ENCODE peak calls at places on chromosomes 16 and 17, in five cellular contexts. W is SJCRH30, C is Karpas-422, T is foreskin fibroblast, F is kidney epithelial cell. M is an unnamed sample.

GRCh38 chr16:54633943-54634362 is 296.7 kb upstream of the IRX5 start:
- DNase-seq in W (peak; percentile 41), C (peak; percentile 75), T (peak; percentile 1), F (no peak), M (peak; percentile 48)

GRCh38 chr16:4733747-4734062 is 366 bp downstream of the ANKS3 start:
- DNase-seq in W (no peak), C (no peak), T (peak; percentile 14), F (no peak), M (no peak)

GRCh38 chr16:88599092-88599733 is 29.0 kb downstream of the ZC3H18 start:
- DNase-seq in W (no peak), C (no peak), T (no peak), F (no peak), M (peak; percentile 99)

GRCh38 chr17:34366051-34366450 is 3.0 kb upstream of the CCL1 start:
- DNase-seq in W (no peak), C (no peak), T (no peak), F (no peak), M (peak; percentile 79)

GRCh38 chr16:23280483-23280967 is 21.6 kb upstream of the SCNN1B start:
- DNase-seq in W (no peak), C (no peak), T (peak; percentile 29), F (peak; percentile 53), M (no peak)

GRCh38 chr17:80428363-80428762 is 13.4 kb downstream of the ENDOV start:
- DNase-seq in W (no peak), C (no peak), T (no peak), F (no peak), M (no peak)

GRCh38 chr16:72400257-72401078 is 228.5 kb upstream of the PMFBP1 start:
- DNase-seq in W (peak; percentile 42), C (peak; percentile 85), T (peak; percentile 70), F (no peak), M (peak; percentile 76)

GRCh38 chr16:59632266-59632855 is 898.2 kb upstream of the GOT2 start:
- DNase-seq in W (peak; percentile 11), C (no peak), T (peak; percentile 94), F (no peak), M (no peak)

GRCh38 chr17:62681061-62681938 is 53.8 kb downstream of the MRC2 start:
- DNase-seq in W (no peak), C (no peak), T (no peak), F (no peak), M (no peak)

GRCh38 chr16:21283521-21284289 is 5.6 kb upstream of the CRYM start:
- DNase-seq in W (no peak), C (peak; percentile 59), T (peak; percentile 82), F (no peak), M (peak; percentile 16)

GRCh38 chr17:21551081-21551881 is 141.0 kb upstream of the KCNJ18 start:
- DNase-seq in W (peak; percentile 58), C (peak; percentile 91), T (peak; percentile 95), F (peak; percentile 28), M (peak; percentile 77)

GRCh38 chr16:9383281-9383680 is 291.8 kb downstream of the HAPSTR1 start:
- DNase-seq in W (no peak), C (no peak), T (no peak), F (no peak), M (no peak)

GRCh38 chr17:44279586-44280344 is 11.8 kb upstream of the SLC4A1 start:
- DNase-seq in W (peak; percentile 78), C (no peak), T (peak; percentile 93), F (peak; percentile 86), M (peak; percentile 82)

GRCh38 chr16:30953511-30954124 is 3.9 kb upstream of the SETD1A start:
- DNase-seq in W (peak; percentile 83), C (peak; percentile 93), T (peak; percentile 88), F (no peak), M (peak; percentile 86)

GRCh38 chr16:5065813-5066212 is at the start of gene C16orf89:
- DNase-seq in W (no peak), C (no peak), T (no peak), F (no peak), M (no peak)

GRCh38 chr17:80965606-80966005 is 26.0 kb upstream of the CHMP6 start:
- DNase-seq in W (no peak), C (no peak), T (no peak), F (no peak), M (no peak)

GRCh38 chr16:83351846-83352245 is 455.9 kb upstream of the HSBP1 start:
- DNase-seq in W (no peak), C (no peak), T (peak; percentile 9), F (no peak), M (no peak)

GRCh38 chr16:20911361-20911760 is 10.8 kb downstream of the LYRM1 start:
- DNase-seq in W (no peak), C (peak; percentile 30), T (peak; percentile 86), F (no peak), M (no peak)

GRCh38 chr17:58344047-58344790 is 7.8 kb downstream of the SUPT4H1 start:
- DNase-seq in W (no peak), C (peak; percentile 62), T (no peak), F (no peak), M (peak; percentile 98)

GRCh38 chr17:17792551-17793377 is 44.0 kb downstream of the SREBF1 start:
- DNase-seq in W (no peak), C (no peak), T (no peak), F (peak; percentile 63), M (peak; percentile 54)

GRCh38 chr16:30740364-30741251 is 7.6 kb upstream of the PHKG2 start:
- DNase-seq in W (no peak), C (no peak), T (peak; percentile 91), F (peak; percentile 68), M (no peak)

GRCh38 chr17:61875804-61876203 is 12.5 kb upstream of the BRIP1 start:
- DNase-seq in W (no peak), C (no peak), T (no peak), F (no peak), M (no peak)

GRCh38 chr16:87464691-87465300 is 28.0 kb downstream of the ZCCHC14 start:
- DNase-seq in W (peak; percentile 44), C (no peak), T (peak; percentile 97), F (peak; percentile 82), M (peak; percentile 88)

GRCh38 chr16:78024159-78024558 is 1.8 kb downstream of the CLEC3A start:
- DNase-seq in W (no peak), C (no peak), T (no peak), F (no peak), M (no peak)

GRCh38 chr17:40035162-40035559 is 19.0 kb downstream of the MED24 start:
- DNase-seq in W (peak; percentile 28), C (peak; percentile 86), T (peak; percentile 81), F (no peak), M (peak; percentile 47)

GRCh38 chr16:23877107-23878070 is 41.6 kb downstream of the PRKCB start:
- DNase-seq in W (no peak), C (peak; percentile 61), T (no peak), F (no peak), M (peak; percentile 52)

GRCh38 chr17:17732892-17733670 is 51.8 kb downstream of the RAI1 start:
- DNase-seq in W (no peak), C (no peak), T (peak; percentile 80), F (no peak), M (no peak)

GRCh38 chr17:28405632-28406477 is at the start of gene SLC46A1:
- DNase-seq in W (peak; percentile 73), C (peak; percentile 85), T (peak; percentile 66), F (no peak), M (no peak)

GRCh38 chr17:42428141-42428944 is 5.3 kb upstream of the CAVIN1 start:
- DNase-seq in W (peak; percentile 65), C (peak; percentile 83), T (peak; percentile 97), F (peak; percentile 94), M (peak; percentile 66)

GRCh38 chr16:31113420-31114124 is 3.9 kb upstream of the KAT8 start:
- DNase-seq in W (no peak), C (no peak), T (no peak), F (peak; percentile 79), M (peak; percentile 59)

GRCh38 chr16:55154956-55155355 is 169.0 kb upstream of the IRX6 start:
- DNase-seq in W (no peak), C (peak; percentile 59), T (no peak), F (no peak), M (peak; percentile 69)

GRCh38 chr16:117381-118365 is 20.8 kb downstream of the NPRL3 start:
- DNase-seq in W (peak; percentile 75), C (peak; percentile 88), T (peak; percentile 60), F (no peak), M (peak; percentile 53)

GRCh38 chr16:87047221-87048037 is 269.8 kb downstream of the C16orf95 start:
- DNase-seq in W (peak; percentile 64), C (no peak), T (peak; percentile 47), F (no peak), M (no peak)

GRCh38 chr17:36722903-36723263 is 121.5 kb downstream of the MRM1 start:
- DNase-seq in W (no peak), C (no peak), T (no peak), F (no peak), M (no peak)
- H3K4me3 ChIP-seq in W (no peak overlapping the region), C (peak overlapping the region; percentile 65), T (no peak overlapping the region), F (no peak overlapping the region), M (peak overlapping the region; percentile 42)

GRCh38 chr17:64781394-64781793 is 119.3 kb upstream of the SMURF2 start:
- DNase-seq in W (no peak), C (peak; percentile 82), T (peak; percentile 51), F (no peak), M (peak; percentile 81)
- H3K4me3 ChIP-seq in W (no peak overlapping the region), C (peak overlapping the region; percentile 74), T (no peak overlapping the region), F (peak overlapping the region; percentile 51), M (no peak overlapping the region)

GRCh38 chr17:65809366-65809765 is 247.9 kb upstream of the AXIN2 start:
- DNase-seq in W (no peak), C (no peak), T (no peak), F (no peak), M (no peak)
- H3K4me3 ChIP-seq in W (no peak overlapping the region), C (no peak overlapping the region), T (no peak overlapping the region), F (no peak overlapping the region), M (no peak overlapping the region)

DNA sequence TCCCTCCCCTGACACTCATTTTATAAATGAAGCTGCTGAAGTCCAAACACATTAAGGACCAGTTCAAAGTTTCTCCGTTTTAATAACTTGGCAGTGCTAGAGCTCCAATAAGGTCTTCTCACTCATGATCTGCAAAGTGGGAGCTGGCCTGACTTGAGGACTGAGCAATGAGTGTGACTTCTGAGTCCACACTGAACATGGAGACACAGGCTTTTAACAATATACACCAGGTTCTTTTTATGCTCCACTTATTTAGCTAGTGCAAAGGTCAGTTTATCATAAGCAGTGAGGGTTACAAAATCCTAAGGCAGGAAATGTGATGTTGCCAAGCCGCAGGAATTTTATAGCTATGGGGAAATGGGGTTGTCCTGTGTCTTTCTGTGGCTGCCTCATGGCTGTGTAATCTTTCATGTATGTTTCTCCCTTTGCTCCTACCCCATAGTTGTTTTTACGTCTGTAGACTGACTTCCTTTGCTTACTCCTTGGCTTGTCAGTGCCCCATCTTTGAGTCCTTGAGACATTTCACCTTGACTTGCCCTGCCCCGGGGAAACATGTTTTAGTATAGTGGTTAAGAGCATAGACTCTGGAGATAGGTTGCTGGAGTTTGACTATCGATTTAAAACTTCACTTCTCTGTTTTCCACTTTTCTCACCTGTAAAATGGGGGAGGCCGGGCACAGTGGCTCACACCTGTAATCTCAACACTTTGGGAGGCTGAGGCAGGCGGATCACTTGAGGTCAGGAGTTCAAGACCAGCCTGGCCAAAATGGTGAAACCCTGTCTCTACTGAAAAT is 12.2 kb upstream of the MMD start:
- DNase-seq in W (no peak), C (no peak), T (peak; percentile 96), F (peak; percentile 74), M (peak; percentile 54)
- H3K4me3 ChIP-seq in W (no peak overlapping the region), C (no peak overlapping the region), T (no peak overlapping the region), F (no peak overlapping the region), M (no peak overlapping the region)

GRCh38 chr17:77610518-77610893 is 348.0 kb upstream of the TNRC6C start:
- DNase-seq in W (no peak), C (no peak), T (no peak), F (no peak), M (no peak)
- H3K4me3 ChIP-seq in W (no peak overlapping the region), C (no peak overlapping the region), T (no peak overlapping the region), F (no peak overlapping the region), M (no peak overlapping the region)